ENCODE peak calls at places on chromosomes 1 and 21, in ten cellular contexts. H, P, W, G, L, S, Z, I, U and J are unnamed samples.

GRCh38 chr1:153801028-153801625 is 25.9 kb downstream of the SLC27A3 start:
- DNase-seq in W (no peak), U (no peak), I (no peak), P (no peak), H (no peak), S (no peak), G (no peak), L (no peak), Z (no peak), J (no peak)

GRCh38 chr1:41657101-41657500 is 172.6 kb upstream of the EDN2 start:
- DNase-seq in I (no peak), U (no peak), H (no peak), P (no peak), L (no peak), S (no peak), W (no peak), Z (no peak), G (no peak), J (no peak)

GRCh38 chr21:42578034-42578433 is 64.4 kb downstream of the SLC37A1 start:
- DNase-seq in L (no peak), H (no peak), Z (no peak), W (no peak), P (no peak), G (no peak), U (peak), I (no peak), S (no peak), J (peak)

GRCh38 chr1:187840557-187840956 is 1011.8 kb downstream of the PLA2G4A start:
- DNase-seq in S (peak), W (no peak), I (peak), Z (no peak), G (no peak), H (no peak), L (no peak), P (no peak), U (no peak), J (no peak)

GRCh38 chr1:209890606-209891330 is 47.2 kb upstream of the SYT14 start:
- DNase-seq in U (no peak), Z (peak), G (no peak), H (no peak), L (no peak), P (no peak), S (no peak), I (peak), W (peak), J (peak)

GRCh38 chr1:154745750-154746425 is 124.2 kb downstream of the KCNN3 start:
- DNase-seq in P (no peak), U (peak), G (no peak), Z (no peak), I (no peak), S (no peak), W (no peak), L (no peak), H (no peak), J (no peak)

GRCh38 chr1:29122662-29122986 is 1.1 kb downstream of the TMEM200B start:
- DNase-seq in L (no peak), P (no peak), U (peak), W (no peak), I (peak), H (no peak), Z (peak), G (peak), S (peak), J (peak)

GRCh38 chr1:153728305-153729066 is 636 bp downstream of the INTS3 start:
- DNase-seq in L (no peak), P (no peak), I (peak), U (peak), G (peak), Z (peak), W (peak), S (peak), H (no peak), J (peak)

GRCh38 chr21:24844672-24845071 is 762.6 kb downstream of the MRPL39 start:
- DNase-seq in H (no peak), W (no peak), Z (no peak), I (peak), L (no peak), S (no peak), G (no peak), U (no peak), P (no peak), J (no peak)

GRCh38 chr1:211677659-211678058 is 2.2 kb upstream of the NEK2 start:
- DNase-seq in P (no peak), L (peak), W (no peak), G (no peak), Z (no peak), S (no peak), U (no peak), I (no peak), H (no peak), J (no peak)

GRCh38 chr1:225709101-225709500 is 56.2 kb upstream of the ENAH start:
- DNase-seq in P (no peak), H (peak), S (no peak), L (no peak), Z (no peak), U (no peak), I (no peak), G (no peak), W (no peak), J (no peak)

GRCh38 chr21:45976666-45977335 is 4.8 kb upstream of the COL6A1 start:
- DNase-seq in Z (no peak), L (no peak), W (no peak), I (no peak), U (peak), P (no peak), S (no peak), G (no peak), H (no peak), J (peak)

GRCh38 chr1:191453487-191453886 is 704.8 kb upstream of the RGS18 start:
- DNase-seq in I (no peak), G (no peak), Z (no peak), W (no peak), U (no peak), S (no peak), P (no peak), H (no peak), L (no peak), J (no peak)

GRCh38 chr1:154730251-154730650 is 122.3 kb upstream of the ADAR start:
- DNase-seq in W (peak), L (no peak), Z (peak), G (peak), U (no peak), S (peak), H (peak), I (peak), P (no peak), J (no peak)

GRCh38 chr1:163876546-163876945 is 554.8 kb downstream of the NUF2 start:
- DNase-seq in I (no peak), H (no peak), G (peak), P (no peak), S (no peak), W (no peak), L (no peak), Z (peak), U (no peak), J (peak)

GRCh38 chr1:1996207-1996651 is 7.4 kb downstream of the CFAP74 start:
- DNase-seq in P (no peak), Z (no peak), H (no peak), I (peak), U (no peak), L (no peak), S (peak), G (no peak), W (no peak), J (peak)

GRCh38 chr21:25910809-25911208 is 176.0 kb downstream of the GABPA start:
- DNase-seq in G (no peak), P (no peak), L (no peak), H (no peak), S (no peak), I (no peak), W (no peak), Z (no peak), U (no peak), J (no peak)

GRCh38 chr1:117120774-117121588 is 568 bp downstream of the TRIM45 start:
- DNase-seq in L (no peak), P (no peak), U (no peak), I (peak), W (peak), Z (peak), H (no peak), S (no peak), G (peak), J (no peak)

GRCh38 chr1:107934573-107934972 is 30.4 kb downstream of the VAV3 start:
- DNase-seq in U (no peak), Z (peak), W (no peak), S (no peak), I (no peak), P (no peak), H (no peak), L (no peak), G (no peak), J (no peak)

GRCh38 chr1:214660900-214661299 is 57.9 kb downstream of the CENPF start:
- DNase-seq in I (peak), L (no peak), P (peak), H (no peak), S (peak), G (peak), W (peak), Z (peak), U (peak), J (peak)

GRCh38 chr1:197994907-197995407 is 77.8 kb downstream of the LHX9 start:
- DNase-seq in U (no peak), S (no peak), L (no peak), Z (no peak), I (peak), P (peak), H (no peak), G (no peak), W (no peak), J (no peak)

GRCh38 chr1:109466440-109467300 is at the start of gene SYPL2:
- DNase-seq in S (peak), H (no peak), I (peak), P (no peak), L (no peak), U (peak), W (peak), G (peak), Z (peak), J (peak)